ENCODE peak calls at places on chromosomes 1 and 21, in seven cellular contexts. J is neural progenitor cell, P is brain microvascular endothelial cell, K is PC-3, G is cardiac fibroblast, C is GM20000, F is MCF 10A. E is an unnamed sample.

GRCh38 chr1:205645494-205645893 is 13.7 kb upstream of the ELK4 start:
- DNase-seq in J (no peak), P (no peak), K (no peak), G (no peak), C (no peak), F (no peak), E (no peak)

GRCh38 chr1:10909697-10910489 is 102.6 kb upstream of the TARDBP start:
- DNase-seq in J (peak; percentile 78), P (no peak), K (peak; percentile 68), G (peak; percentile 38), C (peak; percentile 78), F (peak; percentile 62), E (peak; percentile 60)

GRCh38 chr1:87853576-87854351 is 525.1 kb downstream of the LMO4 start:
- DNase-seq in J (no peak), P (no peak), K (no peak), G (peak; percentile 91), C (no peak), F (peak; percentile 63), E (peak; percentile 14)

GRCh38 chr1:86104606-86105532 is 51.7 kb downstream of the COL24A1 start:
- DNase-seq in J (no peak), P (no peak), K (peak; percentile 69), G (no peak), C (no peak), F (no peak), E (peak; percentile 86)

GRCh38 chr1:25820247-25821111 is 725 bp downstream of the MTFR1L start:
- DNase-seq in J (peak; percentile 76), P (peak; percentile 38), K (peak; percentile 68), G (peak; percentile 71), C (peak; percentile 89), F (peak; percentile 73), E (peak; percentile 81)

GRCh38 chr21:28018741-28019669 is 973.7 kb downstream of the LTN1 start:
- DNase-seq in J (no peak), P (no peak), K (peak; percentile 55), G (peak; percentile 22), C (peak; percentile 2), F (peak; percentile 11), E (no peak)

GRCh38 chr1:31579374-31579773 is 3.1 kb downstream of the TINAGL1 start:
- DNase-seq in J (no peak), P (no peak), K (no peak), G (no peak), C (no peak), F (no peak), E (no peak)

GRCh38 chr1:31672988-31673387 is 28.3 kb upstream of the PEF1 start:
- DNase-seq in J (no peak), P (no peak), K (no peak), G (no peak), C (no peak), F (no peak), E (no peak)

GRCh38 chr1:45272943-45273342 is 53.8 kb upstream of the HPDL start:
- DNase-seq in J (no peak), P (peak; percentile 96), K (peak; percentile 47), G (peak; percentile 98), C (no peak), F (peak; percentile 75), E (peak; percentile 78)

GRCh38 chr1:197799271-197799670 is 24.0 kb upstream of the DENND1B start:
- DNase-seq in J (no peak), P (peak; percentile 81), K (peak; percentile 34), G (peak; percentile 94), C (no peak), F (peak; percentile 77), E (peak; percentile 73)

GRCh38 chr21:40886931-40887330 is 40.0 kb upstream of the DSCAM start:
- DNase-seq in J (no peak), P (no peak), K (no peak), G (no peak), C (no peak), F (peak; percentile 78), E (peak; percentile 91)

GRCh38 chr1:39378377-39378776 is 113.1 kb upstream of the BMP8A start:
- DNase-seq in J (peak; percentile 11), P (no peak), K (peak; percentile 74), G (no peak), C (no peak), F (peak; percentile 80), E (peak; percentile 81)
- TF ChIP-seq CTCF in J (peak; percentile 51), P (peak; percentile 68), K (peak; percentile 90), G (peak; percentile 28), C (peak; percentile 2), F (peak; percentile 41), E (peak; percentile 97)

GRCh38 chr1:154468480-154469240 is 33.4 kb upstream of the TDRD10 start:
- DNase-seq in J (no peak), P (no peak), K (no peak), G (no peak), C (no peak), F (no peak), E (no peak)

GRCh38 chr1:154465621-154466020 is 36.4 kb upstream of the TDRD10 start:
- DNase-seq in J (no peak), P (no peak), K (no peak), G (no peak), C (no peak), F (no peak), E (no peak)

GRCh38 chr1:154467768-154468102 is 34.3 kb upstream of the TDRD10 start:
- DNase-seq in J (no peak), P (no peak), K (no peak), G (no peak), C (no peak), F (no peak), E (no peak)

GRCh38 chr1:154466136-154466665 is 35.8 kb upstream of the TDRD10 start:
- DNase-seq in J (no peak), P (no peak), K (no peak), G (no peak), C (no peak), F (no peak), E (no peak)

GRCh38 chr1:154466879-154467767 is 34.9 kb upstream of the TDRD10 start:
- DNase-seq in J (no peak), P (no peak), K (no peak), G (peak; percentile 23), C (peak; percentile 44), F (no peak), E (no peak)
- TF ChIP-seq CTCF in J (peak; percentile 21), P (peak; percentile 48), K (peak; percentile 26), G (peak; percentile 22), C (peak; percentile 19), F (no peak), E (peak; percentile 14)

GRCh38 chr1:112956503-112957132 is 622 bp upstream of the SLC16A1 start:
- DNase-seq in J (peak; percentile 44), P (peak; percentile 38), K (no peak), G (no peak), C (no peak), F (peak; percentile 59), E (peak; percentile 43)

GRCh38 chr1:112957133-112957812 is 1.3 kb upstream of the SLC16A1 start:
- DNase-seq in J (peak; percentile 12), P (peak; percentile 88), K (peak; percentile 88), G (peak; percentile 93), C (peak; percentile 86), F (peak; percentile 95), E (peak; percentile 83)

GRCh38 chr1:112954059-112954458 is 1.9 kb downstream of the SLC16A1 start:
- DNase-seq in J (no peak), P (no peak), K (no peak), G (no peak), C (no peak), F (no peak), E (no peak)

GRCh38 chr1:112954945-112955677 is 885 bp downstream of the SLC16A1 start:
- DNase-seq in J (peak; percentile 87), P (peak; percentile 54), K (peak; percentile 80), G (peak; percentile 63), C (peak; percentile 65), F (peak; percentile 71), E (peak; percentile 75)

GRCh38 chr1:112955678-112956502 is at the start of gene SLC16A1:
- DNase-seq in J (peak; percentile 95), P (peak; percentile 88), K (peak; percentile 92), G (peak; percentile 93), C (peak; percentile 95), F (peak; percentile 93), E (peak; percentile 94)
- TF ChIP-seq CTCF in J (peak; percentile 25), P (peak; percentile 38), K (peak; percentile 11), G (peak; percentile 28), C (peak; percentile 2), F (peak; percentile 15), E (no peak)

GRCh38 chr1:222829868-222830267 is 15.0 kb downstream of the DISP1 start:
- DNase-seq in J (no peak), P (no peak), K (no peak), G (peak; percentile 62), C (no peak), F (no peak), E (no peak)

GRCh38 chr1:222833484-222833883 is 18.6 kb downstream of the DISP1 start:
- DNase-seq in J (no peak), P (no peak), K (no peak), G (no peak), C (no peak), F (no peak), E (no peak)

GRCh38 chr1:222824641-222825040 is 9.8 kb downstream of the DISP1 start:
- DNase-seq in J (no peak), P (no peak), K (no peak), G (no peak), C (no peak), F (no peak), E (no peak)

GRCh38 chr1:222823673-222824072 is 8.8 kb downstream of the DISP1 start:
- DNase-seq in J (no peak), P (no peak), K (no peak), G (no peak), C (no peak), F (no peak), E (no peak)

GRCh38 chr1:222828939-222829338 is 14.1 kb downstream of the DISP1 start:
- DNase-seq in J (no peak), P (no peak), K (peak; percentile 29), G (no peak), C (no peak), F (no peak), E (no peak)
- TF ChIP-seq CTCF in J (no peak), P (peak; percentile 4), K (peak; percentile 62), G (peak; percentile 24), C (no peak), F (peak; percentile 18), E (peak; percentile 17)

DNA sequence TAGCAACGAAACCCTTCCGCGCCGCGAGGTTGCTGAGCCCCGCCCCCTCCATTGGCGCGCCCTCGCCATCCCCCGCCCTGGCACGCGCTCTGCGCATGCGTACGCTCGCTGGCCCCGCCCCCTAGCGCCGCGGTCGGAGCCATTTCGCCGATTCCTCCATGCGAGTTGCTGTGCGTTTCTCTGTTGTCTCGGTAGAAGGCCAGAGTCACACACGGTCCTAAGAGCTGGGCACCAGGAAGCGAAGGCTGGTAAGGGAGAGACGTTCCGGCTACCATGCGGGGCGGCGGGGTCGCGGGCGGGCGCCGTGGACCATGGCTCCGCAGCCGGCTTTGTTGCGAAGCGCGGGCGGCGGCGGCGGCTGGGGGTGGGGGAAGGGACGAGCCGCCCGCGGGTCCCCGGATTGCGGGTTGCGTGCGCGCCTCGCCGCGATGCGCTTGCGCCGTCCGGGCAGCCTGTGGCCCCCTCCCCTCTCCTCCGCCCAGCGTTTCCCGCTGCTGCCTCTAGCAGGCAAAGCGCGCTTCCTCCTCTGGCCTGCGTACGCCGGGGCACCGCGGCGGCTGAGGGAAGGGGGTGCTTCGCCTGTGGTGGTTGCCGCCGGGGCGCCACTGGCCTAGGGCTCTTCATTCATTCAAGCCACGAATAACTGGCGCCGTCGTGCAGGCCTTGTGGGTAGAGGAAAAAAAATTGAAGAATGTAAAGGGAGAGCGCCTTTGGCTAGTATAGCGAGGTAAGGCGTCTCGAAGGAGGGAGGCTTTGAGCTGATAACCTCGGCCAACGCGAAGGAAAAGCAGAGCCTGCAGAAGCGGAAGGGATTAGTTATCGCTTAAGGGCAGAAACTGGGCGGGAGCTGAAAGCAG is at the start of gene DHX9:
- DNase-seq in J (peak; percentile 97), P (peak; percentile 87), K (peak; percentile 82), G (peak; percentile 91), C (peak; percentile 98), F (peak; percentile 93), E (peak; percentile 88)
- TF ChIP-seq CTCF in J (peak; percentile 35), P (peak; percentile 26), K (no peak), G (no peak), C (no peak), F (peak; percentile 17), E (no peak)